ENCODE peak calls at places on chromosome 7, in nine cellular contexts. S, N, K, H, W, J, E, L and U are unnamed samples.

GRCh38 chr7:18974803-18975202 is 142.6 kb downstream of the TWIST1 start:
- DNase-seq in S (no peak), H (no peak), L (no peak), J (no peak), N (no peak), E (no peak), K (no peak), W (peak), U (no peak)

GRCh38 chr7:14821757-14822480 is 80.6 kb downstream of the DGKB start:
- DNase-seq in J (no peak), W (no peak), K (no peak), S (no peak), N (no peak), H (no peak), E (no peak), L (no peak), U (no peak)

GRCh38 chr7:53437336-53437735 is 401.9 kb downstream of the POM121L12 start:
- DNase-seq in E (no peak), S (no peak), L (no peak), K (no peak), N (no peak), H (no peak), J (no peak), W (no peak), U (no peak)

GRCh38 chr7:117774943-117775342 is 98.3 kb downstream of the CTTNBP2 start:
- DNase-seq in E (no peak), N (no peak), J (no peak), K (no peak), H (no peak), W (no peak), L (no peak), S (no peak), U (no peak)

GRCh38 chr7:98870071-98870651 is 347 bp upstream of the TMEM130 start:
- DNase-seq in W (peak), S (no peak), L (no peak), E (peak), N (peak), J (peak), K (no peak), H (no peak), U (peak)

GRCh38 chr7:18754766-18755165 is 259.2 kb downstream of the HDAC9 start:
- DNase-seq in W (no peak), H (no peak), K (no peak), S (no peak), L (no peak), J (no peak), E (no peak), N (no peak), U (no peak)

GRCh38 chr7:45162943-45163691 is 5.5 kb downstream of the RAMP3 start:
- DNase-seq in H (no peak), J (no peak), L (no peak), N (no peak), K (no peak), S (no peak), W (no peak), E (no peak), U (no peak)

GRCh38 chr7:81294897-81295515 is 376.2 kb upstream of the SEMA3C start:
- DNase-seq in H (no peak), S (no peak), E (peak), N (no peak), J (no peak), K (no peak), W (no peak), L (no peak), U (no peak)

GRCh38 chr7:138001529-138002095 is at the start of gene CREB3L2:
- DNase-seq in H (no peak), L (no peak), K (peak), W (peak), S (peak), N (peak), J (peak), E (no peak), U (no peak)

GRCh38 chr7:115851291-115851690 is 179.3 kb downstream of the TFEC start:
- DNase-seq in N (no peak), J (no peak), E (no peak), L (no peak), S (no peak), H (no peak), W (peak), K (no peak), U (no peak)

GRCh38 chr7:91913612-91914011 is 27.1 kb upstream of the AKAP9 start:
- DNase-seq in S (no peak), K (no peak), W (no peak), L (no peak), J (no peak), H (no peak), N (no peak), E (no peak), U (no peak)

GRCh38 chr7:46558482-46559193 is 637.6 kb upstream of the IGFBP3 start:
- DNase-seq in W (peak), H (no peak), N (no peak), K (no peak), E (no peak), J (peak), S (no peak), L (no peak), U (no peak)

GRCh38 chr7:139231513-139232376 is 708 bp downstream of the UBN2 start:
- DNase-seq in S (peak), N (peak), W (peak), K (peak), H (no peak), E (peak), L (peak), J (peak), U (peak)

GRCh38 chr7:32587431-32587948 is 92.2 kb downstream of the AVL9 start:
- DNase-seq in E (no peak), L (no peak), K (no peak), S (no peak), J (no peak), W (peak), H (no peak), N (no peak), U (no peak)

GRCh38 chr7:100469227-100470044 is 5.4 kb upstream of the SPACDR start:
- DNase-seq in J (peak), S (peak), E (peak), L (peak), N (peak), H (no peak), W (peak), K (peak), U (peak)

GRCh38 chr7:143811-144453 is 48.4 kb upstream of the FAM20C start:
- DNase-seq in E (peak), H (no peak), L (no peak), W (no peak), J (peak), S (no peak), K (peak), N (no peak), U (peak)

GRCh38 chr7:129950191-129950940 is 2.4 kb downstream of the UBE2H start:
- DNase-seq in K (no peak), L (no peak), H (no peak), N (no peak), J (peak), S (no peak), W (no peak), E (no peak), U (no peak)

GRCh38 chr7:105810556-105810955 is 65.8 kb downstream of the ATXN7L1 start:
- DNase-seq in E (no peak), J (no peak), K (no peak), W (no peak), N (no peak), H (no peak), S (no peak), L (no peak), U (no peak)

GRCh38 chr7:39741942-39742623 is 118.7 kb downstream of the RALA start:
- DNase-seq in L (no peak), H (no peak), K (peak), E (peak), S (no peak), J (no peak), W (peak), N (peak), U (no peak)

GRCh38 chr7:93957767-93958166 is 36.2 kb downstream of the GNG11 start:
- DNase-seq in N (no peak), E (no peak), H (no peak), S (no peak), J (no peak), L (no peak), K (no peak), W (no peak), U (no peak)

GRCh38 chr7:101970047-101970585 is 152.7 kb downstream of the CUX1 start:
- DNase-seq in L (no peak), K (no peak), E (no peak), N (no peak), W (no peak), H (no peak), J (no peak), S (no peak), U (no peak)

GRCh38 chr7:38335490-38336135 is 62.2 kb upstream of the TARP start:
- DNase-seq in K (peak), L (peak), H (no peak), N (peak), W (peak), J (peak), S (peak), E (peak), U (peak)
- TF ChIP-seq POLR2A in K (no peak), L (no peak), H (no peak), N (no peak), W (no peak), J (no peak), S (no peak), E (no peak), U (peak)

DNA sequence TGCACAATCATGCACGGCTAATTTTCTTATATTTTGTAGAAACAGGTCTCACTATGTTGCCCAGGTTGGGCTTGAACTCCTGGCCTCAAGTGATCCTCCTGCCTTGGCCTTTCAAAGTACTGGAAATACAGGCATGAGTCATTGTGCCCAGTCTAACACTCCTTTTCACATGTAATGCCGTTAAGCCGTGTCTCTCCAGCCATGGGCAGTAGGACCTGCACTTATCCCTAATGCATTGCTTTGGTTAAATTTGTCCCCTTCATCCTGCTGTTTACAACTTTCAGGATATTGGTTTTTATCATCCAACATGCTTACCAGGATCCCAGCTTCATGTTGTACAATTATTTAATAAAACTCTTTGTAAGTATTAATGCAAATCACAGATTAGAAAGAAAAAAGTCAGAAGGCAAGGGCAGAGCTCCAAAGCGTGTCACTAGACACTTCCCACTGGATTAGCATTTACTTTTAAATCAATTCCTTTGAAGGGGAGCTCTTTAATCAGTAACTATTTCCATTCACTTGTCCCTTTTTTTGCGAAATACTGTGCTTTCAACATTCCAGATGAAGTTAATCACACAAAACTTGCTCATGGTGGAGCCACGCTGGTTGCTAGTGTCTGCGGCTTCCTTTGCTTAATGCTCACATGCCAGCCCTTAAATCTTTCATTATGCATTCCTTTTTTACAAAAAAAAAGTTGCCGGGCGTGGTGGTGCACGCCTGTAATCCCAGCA is 256.0 kb upstream of the AUTS2 start:
- DNase-seq in K (no peak), S (no peak), J (no peak), W (peak), H (no peak), L (no peak), N (no peak), E (no peak), U (no peak)
- TF ChIP-seq POLR2A in K (no peak), S (no peak), J (no peak), W (no peak), H (no peak), L (no peak), N (no peak), E (no peak), U (no peak)

GRCh38 chr7:73648593-73649332 is 18.9 kb upstream of the VPS37D start:
- DNase-seq in N (no peak), K (no peak), S (no peak), W (no peak), H (no peak), J (no peak), L (no peak), E (no peak), U (no peak)

GRCh38 chr7:73650524-73650923 is 17.1 kb upstream of the VPS37D start:
- DNase-seq in W (no peak), S (no peak), K (no peak), N (no peak), L (no peak), H (no peak), J (no peak), E (no peak), U (no peak)

GRCh38 chr7:73646785-73647724 is 20.6 kb upstream of the VPS37D start:
- DNase-seq in W (no peak), L (no peak), S (no peak), K (no peak), J (no peak), N (no peak), H (no peak), E (no peak), U (no peak)

GRCh38 chr7:73645643-73646182 is 21.4 kb upstream of the MLXIPL start:
- DNase-seq in E (no peak), L (no peak), J (no peak), N (no peak), H (no peak), W (no peak), K (no peak), S (no peak), U (no peak)

GRCh38 chr7:73647725-73648592 is 19.7 kb upstream of the VPS37D start:
- DNase-seq in K (no peak), E (no peak), H (no peak), W (no peak), L (no peak), N (peak), J (no peak), S (peak), U (peak)
- TF ChIP-seq POLR2A in K (no peak), E (no peak), H (no peak), W (no peak), L (no peak), N (peak), J (no peak), S (no peak), U (no peak)

GRCh38 chr7:4168556-4168955 is 513.5 kb upstream of the FOXK1 start:
- DNase-seq in N (no peak), J (no peak), E (no peak), H (no peak), S (no peak), W (no peak), L (no peak), K (no peak), U (no peak)

GRCh38 chr7:4166807-4167206 is 515.3 kb upstream of the FOXK1 start:
- DNase-seq in L (no peak), H (no peak), N (no peak), W (no peak), K (no peak), S (no peak), E (no peak), J (no peak), U (no peak)

GRCh38 chr7:4166340-4166739 is 515.8 kb upstream of the FOXK1 start:
- DNase-seq in W (no peak), N (no peak), K (no peak), H (no peak), L (no peak), E (no peak), J (no peak), S (no peak), U (no peak)

GRCh38 chr7:4168041-4168440 is 514.1 kb upstream of the FOXK1 start:
- DNase-seq in J (no peak), L (no peak), H (no peak), E (no peak), K (no peak), W (no peak), N (no peak), S (no peak), U (no peak)

DNA sequence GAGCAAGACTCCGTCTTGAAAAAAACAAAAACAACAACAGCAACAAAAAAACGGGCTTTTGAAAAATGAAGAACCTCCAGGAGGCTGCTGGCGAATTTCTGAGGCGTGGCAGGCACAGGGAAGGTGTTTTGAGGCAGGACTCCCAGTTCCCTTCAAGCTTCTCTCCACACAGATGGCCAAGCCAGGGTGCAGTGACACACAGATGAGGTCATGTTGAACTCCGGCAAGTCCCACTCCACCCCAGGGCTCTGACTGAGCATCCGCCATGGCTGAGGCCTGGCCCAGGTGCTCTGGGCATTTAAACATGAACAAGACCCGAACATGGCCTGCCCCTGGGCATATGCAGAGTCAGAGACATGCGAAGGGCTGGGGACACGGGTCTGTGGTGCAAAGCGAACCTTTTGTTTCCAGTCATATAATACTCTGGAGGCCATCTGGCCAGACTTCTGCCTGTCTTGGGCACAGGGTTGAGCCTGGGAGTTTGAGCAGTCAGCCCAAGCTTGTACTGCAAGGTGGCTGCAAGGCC is 514.6 kb upstream of the FOXK1 start:
- DNase-seq in K (no peak), N (no peak), E (no peak), S (no peak), J (no peak), H (no peak), L (no peak), W (no peak), U (no peak)
- TF ChIP-seq POLR2A in K (no peak), N (no peak), E (no peak), S (no peak), J (no peak), H (no peak), L (no peak), W (no peak), U (no peak)

GRCh38 chr7:135147899-135148721 is at the start of gene TMEM140:
- DNase-seq in J (no peak), L (peak), E (no peak), H (peak), S (peak), K (peak), N (peak), W (peak), U (no peak)
- TF ChIP-seq POLR2A in J (peak), L (peak), E (peak), H (peak), S (no peak), K (peak), N (peak), W (no peak), U (peak)

DNA sequence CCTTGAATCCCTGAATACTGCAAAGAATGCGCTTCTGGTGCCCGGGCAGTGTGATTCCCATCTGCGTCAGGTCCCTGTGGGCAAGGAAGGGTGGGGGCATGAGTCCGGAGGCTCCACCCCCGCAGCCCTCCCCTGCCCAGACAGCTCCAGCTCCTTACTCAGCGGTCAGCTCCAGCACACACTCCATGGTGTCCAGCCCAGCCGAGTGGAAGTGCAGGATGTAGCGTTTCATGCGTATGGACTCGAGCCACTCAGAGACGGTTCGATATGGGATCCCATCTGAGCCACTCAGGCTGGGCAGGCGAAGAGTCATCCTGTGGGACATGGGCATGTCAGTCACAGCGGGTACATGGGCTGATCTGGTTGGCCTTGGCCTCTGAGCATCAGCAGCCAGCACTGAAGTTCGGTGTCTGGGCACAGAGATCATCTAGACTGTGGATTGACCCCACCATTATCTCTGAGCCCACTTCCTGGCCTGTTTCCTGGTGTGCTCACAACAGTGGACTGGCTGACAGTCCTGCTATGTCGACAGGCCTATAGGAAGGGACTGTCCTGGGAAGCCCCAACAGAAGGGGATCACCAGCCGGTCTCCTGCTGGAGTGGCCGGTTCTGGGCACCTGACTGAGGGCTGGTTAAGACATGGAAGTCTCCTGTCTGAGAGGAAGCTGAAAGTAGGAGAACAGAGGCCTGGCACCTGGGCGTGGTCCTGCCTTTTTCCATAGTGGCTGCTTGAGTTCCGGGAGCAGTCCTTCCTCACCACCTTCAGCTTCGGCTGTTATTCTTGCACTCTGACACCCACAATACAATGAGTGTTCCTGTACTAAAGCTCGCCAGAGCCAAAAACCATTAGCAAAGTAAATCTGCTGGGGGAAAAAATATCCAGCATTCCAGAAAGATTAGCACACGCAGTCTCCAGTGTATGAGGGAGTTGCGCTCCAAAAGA is 10.6 kb downstream of the ZYX start:
- DNase-seq in L (peak), N (peak), E (peak), J (no peak), H (no peak), K (no peak), W (no peak), S (peak), U (no peak)
- TF ChIP-seq POLR2A in L (no peak), N (peak), E (peak), J (peak), H (no peak), K (no peak), W (no peak), S (no peak), U (no peak)

GRCh38 chr7:47682874-47683273 is 101.0 kb upstream of the TNS3 start:
- DNase-seq in K (no peak), N (no peak), W (no peak), S (no peak), E (no peak), J (peak), H (no peak), L (no peak), U (no peak)

GRCh38 chr7:47684728-47685127 is 102.8 kb upstream of the TNS3 start:
- DNase-seq in S (no peak), H (no peak), K (no peak), L (no peak), J (peak), E (no peak), N (no peak), W (no peak), U (no peak)

GRCh38 chr7:47688311-47689100 is 106.6 kb upstream of the TNS3 start:
- DNase-seq in J (peak), H (no peak), W (no peak), L (no peak), N (no peak), K (no peak), S (no peak), E (no peak), U (no peak)

GRCh38 chr7:47683485-47683898 is 101.6 kb upstream of the TNS3 start:
- DNase-seq in W (no peak), E (no peak), J (peak), H (no peak), N (no peak), S (no peak), K (no peak), L (no peak), U (no peak)

GRCh38 chr7:47685712-47686376 is 103.9 kb upstream of the TNS3 start:
- DNase-seq in K (no peak), N (no peak), J (no peak), E (no peak), S (no peak), L (no peak), W (no peak), H (no peak), U (no peak)
- TF ChIP-seq POLR2A in K (no peak), N (no peak), J (no peak), E (no peak), S (no peak), L (no peak), W (no peak), H (no peak), U (no peak)

DNA sequence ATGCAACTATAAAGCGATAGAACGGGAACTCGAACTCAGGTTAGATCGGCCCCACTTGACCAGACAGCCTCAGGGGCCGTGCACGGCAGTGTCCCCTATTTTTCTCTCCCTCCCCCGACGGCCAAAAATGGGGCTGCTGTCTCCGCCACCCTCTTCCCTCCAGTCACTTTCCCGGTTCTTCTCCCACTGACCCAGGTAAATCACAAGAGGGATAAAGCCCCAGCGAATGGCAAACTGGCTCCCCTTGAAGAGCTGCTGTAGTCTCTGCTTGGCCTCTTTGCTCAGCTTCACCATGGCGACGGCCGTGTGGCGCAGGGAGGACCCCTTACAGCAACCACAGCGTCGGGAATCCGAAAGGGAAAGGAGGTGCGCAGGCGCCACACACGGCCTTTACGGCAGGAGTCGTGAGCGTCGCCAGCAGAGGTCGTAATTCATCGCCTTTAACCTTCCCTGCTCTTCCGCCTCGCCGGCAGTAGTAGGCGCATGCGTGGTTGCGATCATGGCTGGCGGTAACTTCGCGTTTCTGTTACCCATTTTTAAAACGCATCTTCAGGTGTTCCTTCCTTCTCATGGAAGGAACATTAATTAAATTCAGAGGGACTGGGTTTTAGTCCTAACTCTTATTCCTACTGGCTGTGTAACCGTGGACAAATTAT is at the start of gene TOMM7:
- DNase-seq in E (peak), W (peak), J (peak), L (peak), N (peak), S (peak), K (peak), H (peak), U (peak)
- TF ChIP-seq POLR2A in E (peak), W (peak), J (peak), L (peak), N (peak), S (no peak), K (peak), H (peak), U (peak)